ENCODE peak calls at places on chromosomes 1 and 21, in ten cellular contexts. E, S, C, K, I, R, H, D, J and W are unnamed samples.

GRCh38 chr1:244850099-244850852 is 14.1 kb downstream of the HNRNPU start:
- DNase-seq in E (no peak), S (no peak), C (no peak), K (no peak), I (no peak), R (no peak), H (no peak), D (no peak), J (no peak), W (no peak)

GRCh38 chr1:222010306-222010705 is 268.4 kb upstream of the DUSP10 start:
- DNase-seq in E (no peak), S (no peak), C (no peak), K (no peak), I (no peak), R (no peak), H (no peak), D (no peak), J (no peak), W (no peak)

GRCh38 chr1:161020573-161021167 is at the start of gene F11R:
- DNase-seq in E (no peak), S (no peak), C (peak; percentile 61), K (no peak), I (no peak), R (no peak), H (no peak), D (peak; percentile 61), J (no peak), W (no peak)

GRCh38 chr1:22254756-22255155 is 111.9 kb upstream of the WNT4 start:
- DNase-seq in E (no peak), S (no peak), C (no peak), K (no peak), I (no peak), R (no peak), H (no peak), D (no peak), J (no peak), W (no peak)

GRCh38 chr1:117735045-117735992 is 129.5 kb downstream of the TENT5C start:
- DNase-seq in E (no peak), S (no peak), C (no peak), K (peak; percentile 51), I (no peak), R (no peak), H (peak; percentile 23), D (peak; percentile 33), J (no peak), W (peak; percentile 9)

GRCh38 chr1:9687120-9687875 is 35.8 kb downstream of the PIK3CD start:
- DNase-seq in E (no peak), S (no peak), C (peak; percentile 38), K (peak; percentile 89), I (peak; percentile 35), R (peak; percentile 71), H (peak; percentile 60), D (peak; percentile 76), J (peak; percentile 42), W (no peak)

GRCh38 chr1:12511516-12512468 is 106.2 kb downstream of the DHRS3 start:
- DNase-seq in E (no peak), S (no peak), C (no peak), K (no peak), I (no peak), R (no peak), H (no peak), D (no peak), J (no peak), W (no peak)

GRCh38 chr1:219000606-219001005 is 173.1 kb upstream of the LYPLAL1 start:
- DNase-seq in E (no peak), S (no peak), C (no peak), K (no peak), I (no peak), R (no peak), H (no peak), D (no peak), J (no peak), W (no peak)

GRCh38 chr1:234199476-234200127 is 173.7 kb upstream of the COA6 start:
- DNase-seq in E (no peak), S (no peak), C (no peak), K (no peak), I (no peak), R (no peak), H (no peak), D (no peak), J (no peak), W (no peak)

GRCh38 chr1:198607714-198608113 is 31.1 kb upstream of the PTPRC start:
- DNase-seq in E (no peak), S (no peak), C (no peak), K (peak; percentile 8), I (no peak), R (no peak), H (no peak), D (no peak), J (no peak), W (no peak)

GRCh38 chr1:108482708-108483107 is 32.6 kb downstream of the NBPF6 start:
- DNase-seq in E (no peak), S (no peak), C (no peak), K (no peak), I (no peak), R (no peak), H (no peak), D (no peak), J (no peak), W (no peak)

GRCh38 chr1:223010552-223011229 is 132.4 kb downstream of the TLR5 start:
- DNase-seq in E (no peak), S (no peak), C (no peak), K (no peak), I (no peak), R (no peak), H (no peak), D (no peak), J (no peak), W (no peak)

GRCh38 chr21:45580576-45581321 is 38.5 kb upstream of the SLC19A1 start:
- DNase-seq in E (no peak), S (no peak), C (no peak), K (no peak), I (no peak), R (no peak), H (no peak), D (no peak), J (no peak), W (no peak)

GRCh38 chr1:6275826-6276764 is 15.2 kb upstream of the GPR153 start:
- DNase-seq in E (no peak), S (no peak), C (no peak), K (no peak), I (no peak), R (no peak), H (no peak), D (no peak), J (no peak), W (no peak)

GRCh38 chr1:116680752-116681151 is 13.2 kb upstream of the IGSF3 start:
- DNase-seq in E (no peak), S (no peak), C (no peak), K (no peak), I (no peak), R (no peak), H (no peak), D (no peak), J (no peak), W (no peak)

GRCh38 chr1:5975133-5975880 is 16.9 kb downstream of the NPHP4 start:
- DNase-seq in E (no peak), S (peak; percentile 34), C (no peak), K (peak; percentile 53), I (no peak), R (peak; percentile 19), H (no peak), D (peak; percentile 55), J (no peak), W (no peak)

GRCh38 chr1:64941466-64942117 is 24.8 kb downstream of the JAK1 start:
- DNase-seq in E (no peak), S (no peak), C (no peak), K (no peak), I (no peak), R (no peak), H (no peak), D (no peak), J (no peak), W (no peak)

GRCh38 chr1:90712931-90713618 is 4.0 kb downstream of the BARHL2 start:
- DNase-seq in E (no peak), S (no peak), C (no peak), K (no peak), I (no peak), R (no peak), H (no peak), D (no peak), J (no peak), W (no peak)

GRCh38 chr1:43431676-43432075 is 22.1 kb downstream of the HYI start:
- DNase-seq in E (no peak), S (no peak), C (no peak), K (no peak), I (no peak), R (no peak), H (no peak), D (no peak), J (no peak), W (no peak)

GRCh38 chr1:15948600-15949452 is 27.1 kb downstream of the ZBTB17 start:
- DNase-seq in E (peak; percentile 62), S (no peak), C (peak; percentile 89), K (peak; percentile 85), I (peak; percentile 58), R (no peak), H (peak; percentile 52), D (peak; percentile 37), J (no peak), W (no peak)

GRCh38 chr1:151713044-151713443 is 3.6 kb downstream of the CELF3 start:
- DNase-seq in E (no peak), S (no peak), C (no peak), K (no peak), I (no peak), R (no peak), H (no peak), D (no peak), J (no peak), W (no peak)

GRCh38 chr1:232806071-232806510 is 875 bp downstream of the MAP10 start:
- DNase-seq in E (no peak), S (no peak), C (no peak), K (no peak), I (no peak), R (no peak), H (no peak), D (no peak), J (no peak), W (no peak)

GRCh38 chr1:60025552-60025951 is 48.0 kb downstream of the C1orf87 start:
- DNase-seq in E (no peak), S (no peak), C (no peak), K (no peak), I (no peak), R (no peak), H (no peak), D (no peak), J (no peak), W (no peak)

GRCh38 chr21:39633770-39634181 is 21.0 kb downstream of the B3GALT5 start:
- DNase-seq in E (no peak), S (no peak), C (no peak), K (peak; percentile 95), I (no peak), R (no peak), H (no peak), D (no peak), J (no peak), W (no peak)

GRCh38 chr1:1173793-1174415 is at the start of gene TTLL10:
- DNase-seq in E (no peak), S (no peak), C (no peak), K (no peak), I (no peak), R (peak; percentile 36), H (no peak), D (peak; percentile 33), J (no peak), W (no peak)

GRCh38 chr1:16946646-16947045 is 24.9 kb downstream of the CROCC start:
- DNase-seq in E (no peak), S (no peak), C (no peak), K (no peak), I (no peak), R (no peak), H (no peak), D (no peak), J (no peak), W (no peak)

GRCh38 chr1:157312270-157312812 is 174.1 kb upstream of the ETV3 start:
- DNase-seq in E (no peak), S (no peak), C (no peak), K (no peak), I (no peak), R (no peak), H (no peak), D (no peak), J (no peak), W (no peak)

GRCh38 chr1:30407030-30407861 is 316.1 kb downstream of the MATN1 start:
- DNase-seq in E (no peak), S (no peak), C (no peak), K (no peak), I (no peak), R (no peak), H (no peak), D (no peak), J (no peak), W (no peak)